ENCODE peak calls at places on chromosomes 6 and 20, in five cellular contexts. A is neural crest cell; R is stimulated activated CD8-positive, alpha-beta memory T cell treated with anti-CD3 and anti-CD28 coated beads, Interleukin-7, amount 100 ng/mL, for 4 hours; L is HTR-8/SVneo; H is right lobe of liver. V is an unnamed sample.
A peak's percentile ranks its signal among the peaks of the same experiment; 100 is the strongest.

GRCh38 chr6:123965894-123966293 is 162.2 kb downstream of the NKAIN2 start:
- DNase-seq in L (peak; percentile 1), H (no peak), A (peak; percentile 8), R (no peak), V (no peak)

GRCh38 chr6:89956182-89956581 is 61.9 kb downstream of the GJA10 start:
- DNase-seq in L (no peak), A (no peak), H (no peak), R (no peak), V (no peak)

GRCh38 chr6:169229611-169230321 is 23.9 kb downstream of the THBS2 start:
- DNase-seq in H (no peak), L (no peak), A (no peak), R (no peak), V (no peak)

GRCh38 chr6:17361013-17361412 is 32.4 kb upstream of the CAP2 start:
- DNase-seq in L (no peak), H (no peak), A (no peak), R (no peak), V (no peak)

GRCh38 chr20:13659288-13659687 is 20.6 kb upstream of the TASP1 start:
- DNase-seq in R (no peak), H (no peak), L (no peak), A (no peak), V (no peak)

GRCh38 chr6:106973018-106973840 is 1.3 kb downstream of the CD24 start:
- DNase-seq in A (peak; percentile 30), L (no peak), H (peak; percentile 35), R (no peak), V (no peak)

GRCh38 chr20:22374066-22374465 is 210.3 kb downstream of the FOXA2 start:
- DNase-seq in H (no peak), R (no peak), A (no peak), L (no peak), V (no peak)

GRCh38 chr20:53677447-53678314 is 84.0 kb upstream of the ZNF217 start:
- DNase-seq in H (peak; percentile 64), L (no peak), R (no peak), A (peak; percentile 7), V (no peak)

GRCh38 chr20:57267158-57267821 is 849 bp upstream of the BMP7 start:
- DNase-seq in R (no peak), A (no peak), H (no peak), L (no peak), V (no peak)

GRCh38 chr6:121485359-121485809 is 49.9 kb downstream of the GJA1 start:
- DNase-seq in L (peak; percentile 33), A (no peak), H (no peak), R (no peak), V (peak; percentile 28)

GRCh38 chr20:58716476-58717277 is 24.1 kb downstream of the NPEPL1 start:
- DNase-seq in R (no peak), H (no peak), A (peak; percentile 63), L (no peak), V (no peak)

GRCh38 chr6:136734977-136735376 is 57.3 kb downstream of the MAP3K5 start:
- DNase-seq in L (no peak), A (no peak), H (no peak), R (no peak), V (no peak)

V was measured in HCEC 1CT.